ENCODE peak calls at places on chromosomes 7 and 10, in five cellular contexts. Z, S, T, P and R are unnamed samples.

GRCh38 chr7:98810166-98810802 is 59.5 kb downstream of the TMEM130 start:
- DNase-seq in P (no peak), T (no peak), S (peak; percentile 39), Z (no peak), R (no peak)

GRCh38 chr10:68096913-68097509 is 12.3 kb upstream of the MYPN start:
- DNase-seq in T (peak; percentile 96), P (peak; percentile 41), Z (no peak), S (peak; percentile 97), R (peak; percentile 89)

GRCh38 chr10:86293323-86293840 is 73.2 kb downstream of the GRID1 start:
- DNase-seq in Z (no peak), S (no peak), T (no peak), P (peak; percentile 57), R (no peak)

GRCh38 chr7:25541064-25541463 is 312.8 kb upstream of the NPVF start:
- DNase-seq in S (no peak), P (no peak), T (no peak), Z (no peak), R (no peak)

GRCh38 chr10:73183882-73184281 is 16.0 kb downstream of the FAM149B1 start:
- DNase-seq in T (peak; percentile 87), P (no peak), S (no peak), Z (no peak), R (peak; percentile 86)

GRCh38 chr7:131765575-131765974 is 209.1 kb upstream of the PODXL start:
- DNase-seq in P (no peak), T (no peak), Z (no peak), S (no peak), R (no peak)

GRCh38 chr7:18573410-18574234 is 78.1 kb downstream of the HDAC9 start:
- DNase-seq in S (no peak), Z (no peak), P (no peak), T (no peak), R (no peak)

GRCh38 chr10:14751576-14752330 is 22.9 kb downstream of the FAM107B start:
- DNase-seq in P (peak; percentile 24), Z (no peak), T (peak; percentile 48), S (no peak), R (no peak)

GRCh38 chr7:42380411-42380810 is 143.4 kb upstream of the GLI3 start:
- DNase-seq in S (no peak), T (peak; percentile 66), P (no peak), Z (no peak), R (no peak)

GRCh38 chr7:117480978-117481377 is 1.2 kb downstream of the CFTR start:
- DNase-seq in S (no peak), Z (no peak), T (no peak), P (peak; percentile 19), R (no peak)

GRCh38 chr7:221996-222715 is 29.8 kb downstream of the FAM20C start:
- DNase-seq in Z (no peak), P (no peak), S (no peak), T (no peak), R (no peak)

GRCh38 chr7:100019908-100020307 is 4.5 kb downstream of the ZKSCAN1 start:
- DNase-seq in T (no peak), P (no peak), Z (no peak), S (no peak), R (no peak)

GRCh38 chr10:5534051-5534821 is 9.5 kb downstream of the CALML3 start:
- DNase-seq in P (no peak), T (no peak), Z (no peak), S (no peak), R (no peak)

GRCh38 chr7:30136339-30136738 is 1.6 kb downstream of the MTURN start:
- DNase-seq in Z (no peak), T (no peak), S (no peak), P (peak; percentile 42), R (no peak)

GRCh38 chr10:61052469-61053205 is 108.7 kb upstream of the RHOBTB1 start:
- DNase-seq in P (peak; percentile 60), T (no peak), Z (no peak), S (no peak), R (no peak)

GRCh38 chr7:1403844-1404404 is 55.3 kb downstream of the MICALL2 start:
- DNase-seq in Z (no peak), P (peak; percentile 73), S (peak; percentile 73), T (peak; percentile 70), R (peak; percentile 63)

GRCh38 chr7:50728184-50728583 is 54.5 kb downstream of the GRB10 start:
- DNase-seq in Z (no peak), S (peak; percentile 24), T (peak; percentile 80), P (no peak), R (no peak)

GRCh38 chr7:137992738-137993394 is 9.0 kb downstream of the CREB3L2 start:
- DNase-seq in P (no peak), S (peak; percentile 94), Z (no peak), T (peak; percentile 95), R (peak; percentile 95)

GRCh38 chr7:131242123-131242650 is 85.5 kb upstream of the MKLN1 start:
- DNase-seq in S (no peak), P (no peak), T (no peak), Z (no peak), R (no peak)

GRCh38 chr7:91126762-91127161 is 137.5 kb upstream of the FZD1 start:
- DNase-seq in P (peak; percentile 66), T (no peak), Z (no peak), S (no peak), R (no peak)

GRCh38 chr7:2990949-2991470 is 52.7 kb downstream of the CARD11 start:
- DNase-seq in Z (no peak), S (peak; percentile 37), T (no peak), P (no peak), R (no peak)

GRCh38 chr7:47967708-47968107 is 11.7 kb downstream of the HUS1 start:
- DNase-seq in S (no peak), T (no peak), Z (no peak), P (no peak), R (no peak)

GRCh38 chr7:103989200-103989784 is at the start of gene RELN:
- DNase-seq in T (peak; percentile 53), P (peak; percentile 69), Z (no peak), S (no peak), R (peak; percentile 19)

GRCh38 chr7:55109384-55110167 is 90.8 kb downstream of the EGFR start:
- DNase-seq in T (peak; percentile 56), P (peak; percentile 42), S (peak; percentile 89), Z (no peak), R (no peak)

GRCh38 chr7:33761440-33762080 is 143.8 kb upstream of the BMPER start:
- DNase-seq in S (no peak), Z (no peak), P (no peak), T (no peak), R (no peak)

GRCh38 chr10:18113881-18114280 is 26.3 kb upstream of the CACNB2 start:
- DNase-seq in S (no peak), T (no peak), P (no peak), Z (no peak), R (no peak)

GRCh38 chr7:30925913-30926312 is 14.3 kb downstream of the AQP1 start:
- DNase-seq in P (no peak), T (no peak), S (no peak), Z (no peak), R (no peak)

GRCh38 chr7:108089381-108089780 is 40.8 kb downstream of the LAMB4 start:
- DNase-seq in S (no peak), P (no peak), Z (no peak), T (no peak), R (no peak)

GRCh38 chr7:25031432-25031831 is 51.5 kb upstream of the OSBPL3 start:
- DNase-seq in P (peak; percentile 5), S (peak; percentile 63), Z (no peak), T (no peak), R (no peak)

GRCh38 chr10:12869427-12869826 is 132.1 kb downstream of the CCDC3 start:
- DNase-seq in S (peak; percentile 41), Z (no peak), P (no peak), T (no peak), R (no peak)